ENCODE peak calls at places on chromosomes 2 and 18, in five cellular contexts. S is HepG2, Z is transverse colon, V is HCT116, K is GM12891. P is an unnamed sample.

GRCh38 chr2:230650585-230651137 is 62.0 kb upstream of the CAB39 start:
- DNase-seq in V (no peak), K (no peak), Z (no peak), S (peak), P (no peak)

GRCh38 chr2:241031436-241032165 is 33.2 kb downstream of the SNED1 start:
- DNase-seq in S (no peak), Z (no peak), K (no peak), V (no peak), P (no peak)

GRCh38 chr2:11698009-11698922 is 28.3 kb upstream of the NTSR2 start:
- DNase-seq in V (no peak), S (peak), K (no peak), Z (peak), P (no peak)

GRCh38 chr2:227684258-227684657 is 17.7 kb downstream of the SCYGR5 start:
- DNase-seq in S (no peak), V (no peak), K (no peak), Z (no peak), P (no peak)

GRCh38 chr2:12110074-12110473 is 363.6 kb downstream of the LPIN1 start:
- DNase-seq in S (no peak), K (no peak), V (no peak), Z (no peak), P (no peak)

GRCh38 chr2:72931280-72931910 is 14.1 kb downstream of the EMX1 start:
- DNase-seq in Z (no peak), V (no peak), K (no peak), S (no peak), P (no peak)

GRCh38 chr2:171522804-171523338 is 597 bp downstream of the CYBRD1 start:
- DNase-seq in K (peak), Z (peak), V (no peak), S (no peak), P (peak)

GRCh38 chr2:10075571-10076209 is 4.5 kb downstream of the CYS1 start:
- DNase-seq in K (no peak), Z (no peak), S (no peak), V (no peak), P (no peak)

GRCh38 chr2:26401739-26402541 is at the start of gene DRC1:
- DNase-seq in S (no peak), K (no peak), V (no peak), Z (peak), P (no peak)

GRCh38 chr18:36509646-36510197 is 212.2 kb downstream of the FHOD3 start:
- DNase-seq in S (no peak), Z (no peak), V (no peak), K (no peak), P (no peak)

GRCh38 chr2:126513033-126513432 is 142.9 kb upstream of the GYPC start:
- DNase-seq in K (no peak), Z (no peak), V (no peak), S (no peak), P (no peak)

GRCh38 chr2:239154971-239155805 is 245.6 kb downstream of the HDAC4 start:
- DNase-seq in V (no peak), K (no peak), Z (no peak), S (no peak), P (no peak)

GRCh38 chr2:170771049-170771937 is 1.1 kb downstream of the ERICH2 start:
- DNase-seq in S (peak), Z (peak), V (peak), K (no peak), P (no peak)

GRCh38 chr18:51861041-51861440 is 479.0 kb upstream of the DCC start:
- DNase-seq in S (no peak), K (no peak), V (no peak), Z (no peak), P (no peak)

GRCh38 chr2:84873350-84873749 is 7.5 kb downstream of the TRABD2A start:
- DNase-seq in S (no peak), Z (no peak), V (no peak), K (no peak), P (no peak)

GRCh38 chr2:173962036-173962435 is 3.1 kb downstream of the SP3 start:
- DNase-seq in V (no peak), S (no peak), K (no peak), Z (no peak), P (no peak)

GRCh38 chr2:240831594-240832204 is 11.7 kb upstream of the KIF1A start:
- DNase-seq in Z (no peak), K (no peak), S (no peak), V (no peak), P (no peak)

GRCh38 chr18:644395-645004 is 13.0 kb upstream of the TYMS start:
- DNase-seq in Z (no peak), S (peak), V (no peak), K (no peak), P (no peak)

GRCh38 chr2:166494140-166494544 is at the start of gene SCN7A:
- DNase-seq in K (no peak), S (no peak), Z (peak), V (no peak), P (peak)

GRCh38 chr18:68121826-68122225 is 593.1 kb downstream of the TMX3 start:
- DNase-seq in Z (no peak), S (no peak), K (no peak), V (no peak), P (no peak)

GRCh38 chr2:17620280-17620679 is 79.8 kb downstream of the VSNL1 start:
- DNase-seq in V (no peak), Z (no peak), K (no peak), S (no peak), P (peak)

GRCh38 chr2:31138037-31138962 is at the start of gene GALNT14:
- DNase-seq in Z (peak), V (no peak), S (no peak), K (peak), P (peak)

GRCh38 chr2:40760071-40760666 is 308.3 kb upstream of the SLC8A1 start:
- DNase-seq in Z (peak), S (peak), V (peak), K (no peak), P (peak)

GRCh38 chr2:119106301-119106897 is 52.2 kb downstream of the C1QL2 start:
- DNase-seq in S (peak), V (no peak), Z (peak), K (no peak), P (no peak)

GRCh38 chr2:20494246-20494645 is 47.4 kb downstream of the RHOB start:
- DNase-seq in K (no peak), V (no peak), Z (no peak), S (no peak), P (no peak)

GRCh38 chr2:51717318-51717717 is 685.4 kb upstream of the NRXN1 start:
- DNase-seq in S (no peak), V (peak), Z (no peak), K (no peak), P (no peak)

DNA sequence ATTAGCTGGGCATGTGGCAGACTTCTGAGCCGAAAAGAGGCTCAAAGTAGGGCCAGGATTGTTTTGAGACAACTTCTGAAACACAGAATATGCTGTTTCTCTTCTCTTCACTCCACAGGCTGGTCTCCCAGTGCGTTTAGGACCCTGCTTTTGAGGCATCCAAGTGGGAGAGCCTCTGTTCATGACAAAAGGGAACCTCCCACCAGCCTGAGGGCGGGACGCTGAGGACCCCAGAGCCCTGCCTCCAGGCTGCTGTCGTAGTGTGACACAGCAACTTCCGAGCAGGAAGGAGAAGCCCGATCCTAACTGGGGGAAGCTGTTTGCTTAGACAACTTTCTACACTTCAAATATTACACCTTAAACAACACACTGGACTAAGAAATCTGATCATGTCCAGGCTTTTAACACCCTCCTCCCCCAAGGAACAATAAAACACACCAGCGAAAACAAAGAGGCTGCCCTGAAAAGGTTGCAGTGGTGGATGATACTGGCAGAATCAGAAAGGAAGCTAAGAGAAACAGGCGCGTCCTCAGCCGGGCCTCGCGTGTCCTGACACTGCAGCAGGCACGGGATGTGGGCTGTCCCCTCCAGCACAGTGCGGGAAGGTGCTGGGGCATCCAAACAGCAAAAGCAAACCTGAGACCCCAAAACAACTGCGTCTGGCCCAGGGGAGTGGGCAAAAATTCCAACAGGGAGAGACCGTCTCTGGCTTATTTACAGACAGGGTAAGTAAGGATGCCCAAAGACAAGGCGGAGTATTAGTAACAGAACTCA is 9.3 kb downstream of the SERTAD2 start:
- DNase-seq in Z (peak), S (peak), V (peak), K (peak), P (peak)
- TF ChIP-seq POLR2A in Z (peak), S (peak), V (peak), K (no peak), P (peak)

GRCh38 chr2:215376103-215376780 is 59.6 kb downstream of the FN1 start:
- DNase-seq in Z (no peak), V (no peak), K (no peak), S (no peak), P (no peak)
- TF ChIP-seq POLR2AphosphoS5 in Z (no peak), V (no peak), K (no peak), S (peak), P (no peak)

GRCh38 chr2:29040552-29040951 is 33.8 kb downstream of the PCARE start:
- DNase-seq in S (no peak), V (no peak), Z (no peak), K (no peak), P (no peak)
- TF ChIP-seq POLR2A in S (no peak), V (no peak), Z (no peak), K (no peak), P (no peak)

DNA sequence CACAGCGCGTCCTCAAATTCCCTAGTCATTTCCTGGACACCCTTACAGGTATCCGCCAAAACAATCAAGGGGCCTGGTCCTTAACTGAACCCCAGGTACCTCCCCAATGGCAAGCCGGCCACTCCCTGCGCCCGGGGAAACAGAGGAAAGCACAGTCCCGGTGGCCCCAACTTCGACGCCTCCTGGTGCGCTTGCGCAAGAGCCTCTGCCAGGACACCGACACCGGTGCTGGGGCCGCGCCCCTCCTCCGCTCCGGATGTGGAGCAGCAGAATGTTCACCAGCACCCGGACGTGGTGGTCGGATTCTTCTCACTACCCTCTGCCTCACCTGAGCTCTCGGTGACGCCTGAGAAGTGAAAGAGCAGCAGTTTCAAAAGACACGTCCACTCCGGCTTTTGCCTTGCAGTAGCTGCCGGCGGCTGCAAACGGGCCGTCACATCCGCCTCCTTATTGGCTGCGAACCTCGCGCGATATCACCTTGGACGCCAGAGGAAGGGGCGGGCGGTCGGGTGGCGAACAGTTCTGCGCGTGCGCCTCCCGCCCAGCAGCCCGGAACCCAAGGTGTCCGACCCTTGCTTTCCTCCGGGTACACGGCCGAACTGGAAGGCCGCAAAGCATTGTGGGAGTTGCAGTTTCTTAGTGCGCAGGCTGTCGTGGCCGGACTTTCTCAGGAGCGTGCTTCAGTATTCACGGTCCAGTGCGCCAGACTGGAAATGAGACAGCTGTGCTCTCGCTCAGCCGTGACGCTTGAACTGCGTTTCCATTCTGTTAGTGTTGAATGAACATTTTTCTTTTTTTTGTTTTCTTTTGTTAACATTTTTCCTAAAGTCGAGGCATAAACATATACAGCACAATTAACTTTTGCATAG is at the start of gene TXNDC9:
- DNase-seq in S (peak), Z (peak), V (peak), K (peak), P (peak)
- TF ChIP-seq POLR2AphosphoS5 in S (peak), Z (peak), V (peak), K (peak), P (peak)

DNA sequence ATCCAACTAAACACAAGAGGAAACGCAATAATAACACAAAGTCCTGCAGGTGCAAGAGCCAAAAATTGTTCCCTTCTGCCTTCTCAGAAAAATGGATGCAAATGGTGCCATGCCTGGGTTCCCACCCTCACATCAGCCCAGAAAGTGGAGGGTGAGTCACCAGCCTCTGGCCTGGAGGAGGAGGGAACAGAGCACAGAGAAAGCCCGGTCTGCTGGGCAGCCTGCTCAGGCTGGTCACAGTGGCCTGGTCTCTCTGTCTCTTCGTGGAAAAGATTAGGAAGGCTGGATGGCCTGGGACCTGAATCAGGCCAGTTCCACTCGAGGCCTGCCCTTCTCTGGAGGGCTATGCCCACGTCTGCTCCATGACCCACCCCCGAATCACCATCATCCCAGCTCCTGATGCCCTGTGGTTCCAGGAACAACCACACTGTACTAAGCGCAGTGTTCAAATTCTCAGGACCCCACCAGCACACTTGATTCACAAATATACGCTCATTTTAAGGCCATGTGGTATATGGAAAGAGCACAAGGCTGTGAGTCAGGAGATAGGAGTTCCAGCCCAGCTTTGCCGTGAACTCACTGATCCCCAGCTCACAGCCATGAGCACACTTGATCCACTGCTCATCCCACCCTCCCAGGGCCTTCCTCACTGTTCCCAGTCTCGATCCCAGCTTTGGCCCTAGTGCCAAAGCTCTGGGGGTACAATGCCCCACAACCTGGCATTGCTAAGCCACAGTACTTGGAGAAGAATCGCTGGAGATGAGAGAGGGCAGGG is 82.1 kb downstream of the ZBTB7C start:
- DNase-seq in V (no peak), K (no peak), S (no peak), Z (no peak), P (no peak)
- TF ChIP-seq POLR2A in V (no peak), K (no peak), S (no peak), Z (no peak), P (no peak)

GRCh38 chr18:44803019-44803650 is 122.4 kb downstream of the SETBP1 start:
- DNase-seq in Z (peak), S (peak), V (no peak), K (no peak), P (peak)
- TF ChIP-seq POLR2AphosphoS5 in Z (peak), S (no peak), V (no peak), K (no peak), P (peak)